ENCODE peak calls at places on chromosomes 3 and 15, in five cellular contexts. M is PC-3, E is coronary artery, T is HFF-Myc, X is A673. P is an unnamed sample.
A peak's percentile ranks its signal among the peaks of the same experiment; 100 is the strongest.

GRCh38 chr3:30617069-30617468 is 10.7 kb downstream of the TGFBR2 start:
- DNase-seq in M (no peak), E (no peak), T (no peak), X (no peak), P (no peak)

GRCh38 chr3:105616374-105616915 is 249.7 kb downstream of the ALCAM start:
- DNase-seq in M (no peak), E (no peak), T (no peak), X (no peak), P (no peak)

GRCh38 chr3:147410126-147410517 is 957 bp downstream of the ZIC1 start:
- DNase-seq in M (no peak), E (no peak), T (no peak), X (no peak), P (no peak)

GRCh38 chr3:108089544-108089943 is 1.3 kb downstream of the CD47 start:
- DNase-seq in M (peak; percentile 29), E (no peak), T (no peak), X (no peak), P (no peak)

GRCh38 chr3:62355703-62356102 is 17.6 kb downstream of the FEZF2 start:
- DNase-seq in M (no peak), E (no peak), T (no peak), X (no peak), P (no peak)

GRCh38 chr3:159928071-159928491 is 60.6 kb upstream of the IL12A start:
- DNase-seq in M (peak; percentile 58), E (no peak), T (no peak), X (no peak), P (no peak)

GRCh38 chr3:187736418-187736871 is 8.8 kb downstream of the BCL6 start:
- DNase-seq in M (peak; percentile 45), E (no peak), T (no peak), X (peak; percentile 49), P (no peak)

GRCh38 chr15:66498501-66499386 is 1.2 kb upstream of the SNAPC5 start:
- DNase-seq in M (peak; percentile 50), E (no peak), T (no peak), X (peak; percentile 67), P (no peak)

GRCh38 chr3:45790611-45791010 is 5.7 kb downstream of the SLC6A20 start:
- DNase-seq in M (no peak), E (no peak), T (no peak), X (no peak), P (no peak)

GRCh38 chr3:69828817-69829216 is 89.6 kb downstream of the MITF start:
- DNase-seq in M (no peak), E (no peak), T (no peak), X (no peak), P (no peak)

GRCh38 chr15:73081321-73081958 is 29.2 kb downstream of the NEO1 start:
- DNase-seq in M (peak; percentile 61), E (no peak), T (peak; percentile 39), X (peak; percentile 73), P (no peak)

GRCh38 chr3:102791641-102792589 is 357.1 kb downstream of the ZPLD1 start:
- DNase-seq in M (no peak), E (no peak), T (no peak), X (peak; percentile 74), P (no peak)

GRCh38 chr3:15519096-15519495 is 2.4 kb downstream of the COLQ start:
- DNase-seq in M (no peak), E (no peak), T (no peak), X (no peak), P (no peak)

GRCh38 chr3:120642368-120642948 is 39.6 kb downstream of the HGD start:
- DNase-seq in M (no peak), E (no peak), T (peak; percentile 22), X (no peak), P (no peak)

GRCh38 chr15:79399591-79399990 is 32.5 kb upstream of the MINAR1 start:
- DNase-seq in M (no peak), E (no peak), T (no peak), X (no peak), P (no peak)

GRCh38 chr3:185537369-185537970 is 14.9 kb downstream of the LIPH start:
- DNase-seq in M (peak; percentile 96), E (no peak), T (peak; percentile 36), X (peak; percentile 99), P (peak; percentile 84)

GRCh38 chr3:62670351-62670750 is 204.9 kb downstream of the CADPS start:
- DNase-seq in M (no peak), E (no peak), T (no peak), X (no peak), P (no peak)

GRCh38 chr3:114112696-114113095 is 56.2 kb downstream of the QTRT2 start:
- DNase-seq in M (peak; percentile 24), E (no peak), T (no peak), X (peak; percentile 68), P (no peak)

GRCh38 chr3:139585820-139586219 is 46.3 kb upstream of the RBP1 start:
- DNase-seq in M (no peak), E (no peak), T (no peak), X (no peak), P (no peak)

GRCh38 chr3:185353823-185354614 is 8.9 kb upstream of the MAP3K13 start:
- DNase-seq in M (peak; percentile 91), E (no peak), T (peak; percentile 36), X (peak; percentile 91), P (peak; percentile 74)

GRCh38 chr3:16249336-16249735 is 15.4 kb downstream of the DPH3 start:
- DNase-seq in M (peak; percentile 60), E (no peak), T (no peak), X (peak; percentile 27), P (no peak)

GRCh38 chr3:172751188-172751571 is 654 bp downstream of the ECT2 start:
- DNase-seq in M (peak; percentile 25), E (no peak), T (no peak), X (peak; percentile 21), P (peak; percentile 20)

GRCh38 chr3:143384076-143384475 is 264.5 kb downstream of the CHST2 start:
- DNase-seq in M (no peak), E (no peak), T (no peak), X (no peak), P (no peak)

GRCh38 chr3:31275038-31275562 is 257.6 kb upstream of the STT3B start:
- DNase-seq in M (peak; percentile 79), E (no peak), T (no peak), X (no peak), P (no peak)

GRCh38 chr3:133901083-133901482 is 5.4 kb upstream of the RAB6B start:
- DNase-seq in M (no peak), E (no peak), T (no peak), X (no peak), P (no peak)
- TF ChIP-seq CTCF in M (peak; percentile 30), E (no peak), T (peak; percentile 9), X (no peak), P (peak; percentile 11)

GRCh38 chr3:9396632-9397330 is 634 bp upstream of the SETD5 start:
- DNase-seq in M (peak; percentile 99), E (peak; percentile 99), T (peak; percentile 99), X (peak; percentile 100), P (peak; percentile 90)
- TF ChIP-seq CTCF in M (no peak), E (no peak), T (no peak), X (no peak), P (no peak)

GRCh38 chr3:134299185-134299887 is 48.7 kb upstream of the RYK start:
- DNase-seq in M (peak; percentile 43), E (no peak), T (no peak), X (peak; percentile 50), P (no peak)
- TF ChIP-seq CTCF in M (peak; percentile 35), E (no peak), T (peak; percentile 37), X (peak; percentile 42), P (peak; percentile 22)

GRCh38 chr3:9727041-9727595 is 4.4 kb upstream of the BRPF1 start:
- DNase-seq in M (no peak), E (no peak), T (no peak), X (peak; percentile 53), P (peak; percentile 34)
- TF ChIP-seq CTCF in M (peak; percentile 58), E (no peak), T (peak; percentile 31), X (peak; percentile 41), P (peak; percentile 35)

GRCh38 chr15:89206908-89207331 is 14.5 kb downstream of the RLBP1 start:
- DNase-seq in M (peak; percentile 76), E (peak; percentile 80), T (peak; percentile 24), X (peak; percentile 85), P (peak; percentile 88)
- TF ChIP-seq CTCF in M (peak; percentile 95), E (peak; percentile 98), T (peak; percentile 97), X (peak; percentile 99), P (peak; percentile 99)

GRCh38 chr15:51907136-51907862 is 64.3 kb downstream of the LEO1 start:
- DNase-seq in M (peak; percentile 98), E (no peak), T (no peak), X (no peak), P (no peak)
- TF ChIP-seq CTCF in M (peak; percentile 64), E (no peak), T (no peak), X (no peak), P (no peak)

P was measured in GM10248.